ENCODE peak calls at places on chromosomes 7 and 10, in seven cellular contexts. One of them, this sample, is unnamed.

GRCh38 chr7:75987026-75987804 is 7.2 kb downstream of the TMEM120A start:
- DNase-seq in H1: peak
- DNase-seq in trophoblast cell: no peak
- DNase-seq in mesenchymal stem cell: no peak
- DNase-seq in H9: no peak
- DNase-seq in mesendoderm: no peak
- DNase-seq in IMR-90: no peak
- DNase-seq in this sample: no peak

GRCh38 chr7:128846781-128847444 is 15.7 kb upstream of the ATP6V1F start:
- DNase-seq in H1: no peak
- DNase-seq in H9: no peak
- DNase-seq in IMR-90: no peak
- DNase-seq in trophoblast cell: no peak
- DNase-seq in mesendoderm: no peak
- DNase-seq in mesenchymal stem cell: no peak
- DNase-seq in this sample: no peak

GRCh38 chr10:111801841-111802240 is 381.7 kb downstream of the GPAM start:
- DNase-seq in IMR-90: no peak
- DNase-seq in H1: no peak
- DNase-seq in mesenchymal stem cell: no peak
- DNase-seq in H9: no peak
- DNase-seq in trophoblast cell: no peak
- DNase-seq in mesendoderm: peak
- DNase-seq in this sample: no peak

GRCh38 chr10:89532476-89532875 is 2.9 kb downstream of the SLC16A12 start:
- DNase-seq in H9: no peak
- DNase-seq in mesendoderm: no peak
- DNase-seq in trophoblast cell: no peak
- DNase-seq in H1: no peak
- DNase-seq in mesenchymal stem cell: no peak
- DNase-seq in IMR-90: no peak
- DNase-seq in this sample: no peak

GRCh38 chr7:74092321-74092963 is 8.8 kb downstream of the LIMK1 start:
- DNase-seq in H9: peak
- DNase-seq in trophoblast cell: no peak
- DNase-seq in H1: no peak
- DNase-seq in mesendoderm: peak
- DNase-seq in mesenchymal stem cell: no peak
- DNase-seq in IMR-90: no peak
- DNase-seq in this sample: no peak

GRCh38 chr10:60629332-60629731 is 148.9 kb upstream of the CDK1 start:
- DNase-seq in trophoblast cell: no peak
- DNase-seq in mesenchymal stem cell: no peak
- DNase-seq in mesendoderm: peak
- DNase-seq in IMR-90: no peak
- DNase-seq in H1: no peak
- DNase-seq in H9: no peak
- DNase-seq in this sample: no peak

GRCh38 chr7:155449008-155449879 is 8.7 kb upstream of the EN2 start:
- DNase-seq in IMR-90: no peak
- DNase-seq in H9: peak
- DNase-seq in H1: peak
- DNase-seq in mesendoderm: peak
- DNase-seq in trophoblast cell: no peak
- DNase-seq in mesenchymal stem cell: no peak
- DNase-seq in this sample: peak

GRCh38 chr7:131488361-131488760 is 68.1 kb downstream of the PODXL start:
- DNase-seq in IMR-90: no peak
- DNase-seq in H9: no peak
- DNase-seq in mesenchymal stem cell: no peak
- DNase-seq in H1: no peak
- DNase-seq in mesendoderm: no peak
- DNase-seq in trophoblast cell: no peak
- DNase-seq in this sample: no peak

GRCh38 chr7:130234078-130234477 is 26.4 kb downstream of the SSMEM1 start:
- DNase-seq in mesendoderm: no peak
- DNase-seq in mesenchymal stem cell: no peak
- DNase-seq in H1: no peak
- DNase-seq in H9: no peak
- DNase-seq in trophoblast cell: no peak
- DNase-seq in IMR-90: no peak
- DNase-seq in this sample: no peak

GRCh38 chr10:74223755-74224530 is 72.9 kb downstream of the ADK start:
- DNase-seq in IMR-90: peak
- DNase-seq in mesenchymal stem cell: peak
- DNase-seq in H1: no peak
- DNase-seq in H9: no peak
- DNase-seq in trophoblast cell: peak
- DNase-seq in mesendoderm: peak
- DNase-seq in this sample: no peak

GRCh38 chr7:139738101-139738489 is 39.7 kb downstream of the HIPK2 start:
- DNase-seq in trophoblast cell: no peak
- DNase-seq in IMR-90: peak
- DNase-seq in mesenchymal stem cell: peak
- DNase-seq in mesendoderm: no peak
- DNase-seq in H9: no peak
- DNase-seq in H1: no peak
- DNase-seq in this sample: no peak

GRCh38 chr10:126137557-126138221 is 241.3 kb downstream of the FANK1 start:
- DNase-seq in H9: no peak
- DNase-seq in H1: no peak
- DNase-seq in mesenchymal stem cell: no peak
- DNase-seq in trophoblast cell: no peak
- DNase-seq in mesendoderm: no peak
- DNase-seq in IMR-90: peak
- DNase-seq in this sample: no peak

GRCh38 chr7:28750981-28751380 is 207.1 kb downstream of the TRIL start:
- DNase-seq in IMR-90: no peak
- DNase-seq in mesenchymal stem cell: peak
- DNase-seq in mesendoderm: peak
- DNase-seq in trophoblast cell: no peak
- DNase-seq in H9: no peak
- DNase-seq in H1: no peak
- DNase-seq in this sample: no peak

GRCh38 chr10:21399392-21400015 is 126.0 kb downstream of the SKIDA1 start:
- DNase-seq in H9: no peak
- DNase-seq in mesendoderm: peak
- DNase-seq in trophoblast cell: peak
- DNase-seq in mesenchymal stem cell: peak
- DNase-seq in IMR-90: peak
- DNase-seq in H1: no peak
- DNase-seq in this sample: no peak

GRCh38 chr10:42952931-42953683 is 123.8 kb upstream of the RET start:
- DNase-seq in H1: peak
- DNase-seq in trophoblast cell: no peak
- DNase-seq in H9: peak
- DNase-seq in mesendoderm: no peak
- DNase-seq in IMR-90: no peak
- DNase-seq in mesenchymal stem cell: no peak
- DNase-seq in this sample: no peak

GRCh38 chr7:157972914-157973313 is 614.7 kb downstream of the PTPRN2 start:
- DNase-seq in mesenchymal stem cell: no peak
- DNase-seq in IMR-90: no peak
- DNase-seq in H1: no peak
- DNase-seq in trophoblast cell: no peak
- DNase-seq in mesendoderm: no peak
- DNase-seq in H9: no peak
- DNase-seq in this sample: no peak

GRCh38 chr10:11595395-11595692 is 16.1 kb downstream of the USP6NL start:
- DNase-seq in mesenchymal stem cell: peak
- DNase-seq in H9: no peak
- DNase-seq in mesendoderm: peak
- DNase-seq in trophoblast cell: no peak
- DNase-seq in H1: no peak
- DNase-seq in IMR-90: peak
- DNase-seq in this sample: no peak

GRCh38 chr10:129329375-129330040 is 137.5 kb upstream of the MGMT start:
- DNase-seq in trophoblast cell: no peak
- DNase-seq in mesendoderm: no peak
- DNase-seq in IMR-90: no peak
- DNase-seq in mesenchymal stem cell: no peak
- DNase-seq in H9: no peak
- DNase-seq in H1: no peak
- DNase-seq in this sample: no peak

GRCh38 chr10:6321880-6322279 is 119.1 kb downstream of the PFKFB3 start:
- DNase-seq in H1: no peak
- DNase-seq in mesendoderm: no peak
- DNase-seq in mesenchymal stem cell: peak
- DNase-seq in IMR-90: peak
- DNase-seq in trophoblast cell: no peak
- DNase-seq in H9: no peak
- DNase-seq in this sample: no peak

GRCh38 chr10:132078746-132079345 is 13.1 kb downstream of the JAKMIP3 start:
- DNase-seq in mesendoderm: no peak
- DNase-seq in trophoblast cell: no peak
- DNase-seq in IMR-90: no peak
- DNase-seq in H1: no peak
- DNase-seq in mesenchymal stem cell: no peak
- DNase-seq in H9: peak
- DNase-seq in this sample: no peak

GRCh38 chr10:30013684-30014246 is 45.6 kb downstream of the JCAD start:
- DNase-seq in H9: no peak
- DNase-seq in H1: no peak
- DNase-seq in mesenchymal stem cell: no peak
- DNase-seq in mesendoderm: no peak
- DNase-seq in trophoblast cell: no peak
- DNase-seq in IMR-90: peak
- DNase-seq in this sample: no peak

GRCh38 chr10:74891048-74891447 is 64.6 kb downstream of the KAT6B start:
- DNase-seq in mesenchymal stem cell: no peak
- DNase-seq in IMR-90: no peak
- DNase-seq in mesendoderm: no peak
- DNase-seq in H9: no peak
- DNase-seq in H1: no peak
- DNase-seq in trophoblast cell: no peak
- DNase-seq in this sample: no peak

GRCh38 chr7:1666779-1667565 is 3.1 kb upstream of the ELFN1 start:
- DNase-seq in mesenchymal stem cell: peak
- DNase-seq in IMR-90: no peak
- DNase-seq in trophoblast cell: no peak
- DNase-seq in H1: peak
- DNase-seq in mesendoderm: no peak
- DNase-seq in H9: peak
- DNase-seq in this sample: peak

GRCh38 chr10:75238182-75239180 is 2.7 kb upstream of the COMTD1 start:
- DNase-seq in mesendoderm: peak
- DNase-seq in IMR-90: no peak
- DNase-seq in mesenchymal stem cell: no peak
- DNase-seq in H1: no peak
- DNase-seq in trophoblast cell: no peak
- DNase-seq in H9: peak
- DNase-seq in this sample: no peak

GRCh38 chr7:50959560-50959959 is 176.9 kb upstream of the GRB10 start:
- DNase-seq in mesendoderm: no peak
- DNase-seq in H9: no peak
- DNase-seq in mesenchymal stem cell: no peak
- DNase-seq in trophoblast cell: no peak
- DNase-seq in IMR-90: no peak
- DNase-seq in H1: no peak
- DNase-seq in this sample: no peak

GRCh38 chr10:17213646-17214349 is 12.3 kb upstream of the TRDMT1 start:
- DNase-seq in mesendoderm: no peak
- DNase-seq in H1: no peak
- DNase-seq in IMR-90: peak
- DNase-seq in H9: no peak
- DNase-seq in trophoblast cell: no peak
- DNase-seq in mesenchymal stem cell: peak
- DNase-seq in this sample: no peak
- H4K8ac ChIP-seq in mesendoderm: no peak
- H4K8ac ChIP-seq in H1: no peak
- H4K8ac ChIP-seq in IMR-90: peak
- H4K8ac ChIP-seq in H9: no peak
- H4K8ac ChIP-seq in trophoblast cell: no peak
- H4K8ac ChIP-seq in mesenchymal stem cell: no peak
- H4K8ac ChIP-seq in this sample: no peak

GRCh38 chr10:114118514-114118913 is 55.5 kb downstream of the CCDC186 start:
- DNase-seq in mesendoderm: no peak
- DNase-seq in H9: no peak
- DNase-seq in trophoblast cell: no peak
- DNase-seq in mesenchymal stem cell: no peak
- DNase-seq in H1: no peak
- DNase-seq in IMR-90: no peak
- DNase-seq in this sample: no peak
- H3K4ac ChIP-seq in mesendoderm: no peak
- H3K4ac ChIP-seq in H9: no peak
- H3K4ac ChIP-seq in trophoblast cell: no peak
- H3K4ac ChIP-seq in mesenchymal stem cell: no peak
- H3K4ac ChIP-seq in H1: no peak
- H3K4ac ChIP-seq in IMR-90: no peak
- H3K4ac ChIP-seq in this sample: no peak

GRCh38 chr10:103111031-103111917 is 81.8 kb downstream of the NT5C2 start:
- DNase-seq in trophoblast cell: no peak
- DNase-seq in H1: no peak
- DNase-seq in IMR-90: peak
- DNase-seq in H9: no peak
- DNase-seq in mesenchymal stem cell: peak
- DNase-seq in mesendoderm: no peak
- DNase-seq in this sample: no peak
- H4K8ac ChIP-seq in trophoblast cell: no peak
- H4K8ac ChIP-seq in H1: no peak
- H4K8ac ChIP-seq in IMR-90: no peak
- H4K8ac ChIP-seq in H9: no peak
- H4K8ac ChIP-seq in mesenchymal stem cell: no peak
- H4K8ac ChIP-seq in mesendoderm: no peak
- H4K8ac ChIP-seq in this sample: no peak

GRCh38 chr7:54788664-54789063 is 29.7 kb upstream of the SEC61G start:
- DNase-seq in IMR-90: peak
- DNase-seq in H1: no peak
- DNase-seq in H9: peak
- DNase-seq in trophoblast cell: peak
- DNase-seq in mesenchymal stem cell: peak
- DNase-seq in mesendoderm: peak
- DNase-seq in this sample: peak

GRCh38 chr7:54783952-54784351 is 24.9 kb upstream of the SEC61G start:
- DNase-seq in H1: no peak
- DNase-seq in trophoblast cell: no peak
- DNase-seq in mesendoderm: no peak
- DNase-seq in H9: no peak
- DNase-seq in mesenchymal stem cell: no peak
- DNase-seq in IMR-90: no peak
- DNase-seq in this sample: no peak

GRCh38 chr7:54782314-54782713 is 23.3 kb upstream of the SEC61G start:
- DNase-seq in H1: no peak
- DNase-seq in IMR-90: no peak
- DNase-seq in trophoblast cell: no peak
- DNase-seq in mesenchymal stem cell: no peak
- DNase-seq in H9: no peak
- DNase-seq in mesendoderm: no peak
- DNase-seq in this sample: no peak

GRCh38 chr7:54782829-54783228 is 23.8 kb upstream of the SEC61G start:
- DNase-seq in H9: no peak
- DNase-seq in mesendoderm: peak
- DNase-seq in trophoblast cell: peak
- DNase-seq in H1: no peak
- DNase-seq in mesenchymal stem cell: no peak
- DNase-seq in IMR-90: no peak
- DNase-seq in this sample: no peak

DNA sequence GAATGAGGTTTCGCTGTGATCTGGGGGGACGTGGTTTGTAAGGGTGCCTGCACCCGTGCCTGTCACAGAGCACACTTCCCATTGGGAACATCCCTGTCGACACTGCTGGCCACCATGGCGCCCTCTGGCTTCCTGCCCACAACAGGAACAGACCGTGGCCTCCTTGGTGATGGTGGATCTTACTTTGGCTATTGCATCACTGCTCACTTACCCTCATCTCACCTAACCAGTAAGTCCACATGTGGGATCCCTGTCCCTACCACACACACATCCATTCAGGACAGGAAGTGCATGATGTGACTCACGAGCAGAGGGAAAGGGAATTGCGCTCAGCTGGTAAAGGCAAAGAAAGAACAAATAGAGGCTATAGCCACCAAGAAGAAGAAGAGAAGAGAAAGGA is 26.2 kb upstream of the SEC61G start:
- DNase-seq in mesenchymal stem cell: no peak
- DNase-seq in IMR-90: peak
- DNase-seq in trophoblast cell: peak
- DNase-seq in H9: no peak
- DNase-seq in H1: no peak
- DNase-seq in mesendoderm: peak
- DNase-seq in this sample: no peak
- H3K4ac ChIP-seq in mesenchymal stem cell: no peak
- H3K4ac ChIP-seq in IMR-90: no peak
- H3K4ac ChIP-seq in trophoblast cell: no peak
- H3K4ac ChIP-seq in H9: no peak
- H3K4ac ChIP-seq in H1: no peak
- H3K4ac ChIP-seq in mesendoderm: no peak
- H3K4ac ChIP-seq in this sample: no peak